ENCODE peak calls at places on chromosomes 6 and 20, in five cellular contexts. One of them, this sample, is unnamed.

GRCh38 chr20:53408728-53409157 is 184.9 kb downstream of the ZNF217 start:
- DNase-seq in NCI-H774: no peak
- DNase-seq in GDM1: no peak
- DNase-seq in cerebellum: no peak
- DNase-seq in HTR-8/SVneo: no peak
- DNase-seq in this sample: no peak

GRCh38 chr6:21891065-21891464 is 297.5 kb downstream of the SOX4 start:
- DNase-seq in NCI-H774: no peak
- DNase-seq in GDM1: no peak
- DNase-seq in cerebellum: no peak
- DNase-seq in HTR-8/SVneo: no peak
- DNase-seq in this sample: no peak

GRCh38 chr6:81826785-81827184 is 74.3 kb upstream of the TENT5A start:
- DNase-seq in NCI-H774: no peak
- DNase-seq in GDM1: no peak
- DNase-seq in cerebellum: no peak
- DNase-seq in HTR-8/SVneo: no peak
- DNase-seq in this sample: no peak

GRCh38 chr20:24918579-24919566 is 30.2 kb upstream of the CST7 start:
- DNase-seq in NCI-H774: no peak
- DNase-seq in GDM1: no peak
- DNase-seq in cerebellum: no peak
- DNase-seq in HTR-8/SVneo: no peak
- DNase-seq in this sample: no peak

GRCh38 chr20:9514461-9515210 is at the start of gene LAMP5:
- DNase-seq in NCI-H774: no peak
- DNase-seq in GDM1: no peak
- DNase-seq in cerebellum: peak; percentile 15
- DNase-seq in HTR-8/SVneo: no peak
- DNase-seq in this sample: no peak

GRCh38 chr6:101386982-101387381 is 6.5 kb upstream of the GRIK2 start:
- DNase-seq in NCI-H774: no peak
- DNase-seq in GDM1: no peak
- DNase-seq in cerebellum: no peak
- DNase-seq in HTR-8/SVneo: no peak
- DNase-seq in this sample: no peak

GRCh38 chr6:104251651-104252050 is 608.1 kb downstream of the HACE1 start:
- DNase-seq in NCI-H774: no peak
- DNase-seq in GDM1: no peak
- DNase-seq in cerebellum: no peak
- DNase-seq in HTR-8/SVneo: no peak
- DNase-seq in this sample: no peak

GRCh38 chr6:152121910-152122309 is 314.4 kb downstream of the ESR1 start:
- DNase-seq in NCI-H774: no peak
- DNase-seq in GDM1: no peak
- DNase-seq in cerebellum: peak; percentile 43
- DNase-seq in HTR-8/SVneo: no peak
- DNase-seq in this sample: no peak

GRCh38 chr6:53373638-53374037 is 24.9 kb upstream of the ELOVL5 start:
- DNase-seq in NCI-H774: no peak
- DNase-seq in GDM1: no peak
- DNase-seq in cerebellum: no peak
- DNase-seq in HTR-8/SVneo: no peak
- DNase-seq in this sample: no peak

GRCh38 chr20:34543457-34544056 is 15.0 kb upstream of the MAP1LC3A start:
- DNase-seq in NCI-H774: no peak
- DNase-seq in GDM1: no peak
- DNase-seq in cerebellum: peak; percentile 50
- DNase-seq in HTR-8/SVneo: no peak
- DNase-seq in this sample: no peak

GRCh38 chr20:43953919-43954617 is 39.4 kb downstream of the TOX2 start:
- DNase-seq in NCI-H774: no peak
- DNase-seq in GDM1: no peak
- DNase-seq in cerebellum: no peak
- DNase-seq in HTR-8/SVneo: peak; percentile 59
- DNase-seq in this sample: no peak

GRCh38 chr6:77466055-77467028 is 3.1 kb upstream of the HTR1B start:
- DNase-seq in NCI-H774: peak; percentile 84
- DNase-seq in GDM1: no peak
- DNase-seq in cerebellum: no peak
- DNase-seq in HTR-8/SVneo: no peak
- DNase-seq in this sample: peak; percentile 42

GRCh38 chr6:94636780-94637385 is 940.5 kb upstream of the MANEA start:
- DNase-seq in NCI-H774: no peak
- DNase-seq in GDM1: no peak
- DNase-seq in cerebellum: no peak
- DNase-seq in HTR-8/SVneo: no peak
- DNase-seq in this sample: no peak

GRCh38 chr6:39901116-39901655 is 33.1 kb downstream of the MOCS1 start:
- DNase-seq in NCI-H774: no peak
- DNase-seq in GDM1: no peak
- DNase-seq in cerebellum: no peak
- DNase-seq in HTR-8/SVneo: no peak
- DNase-seq in this sample: no peak

GRCh38 chr6:157442296-157442695 is 61.3 kb downstream of the ZDHHC14 start:
- DNase-seq in NCI-H774: no peak
- DNase-seq in GDM1: no peak
- DNase-seq in cerebellum: no peak
- DNase-seq in HTR-8/SVneo: no peak
- DNase-seq in this sample: no peak

GRCh38 chr6:33144373-33144772 is 47.9 kb downstream of the COL11A2 start:
- DNase-seq in NCI-H774: no peak
- DNase-seq in GDM1: peak; percentile 81
- DNase-seq in cerebellum: no peak
- DNase-seq in HTR-8/SVneo: no peak
- DNase-seq in this sample: no peak

GRCh38 chr6:506508-506907 is 115.0 kb downstream of the IRF4 start:
- DNase-seq in NCI-H774: no peak
- DNase-seq in GDM1: no peak
- DNase-seq in cerebellum: no peak
- DNase-seq in HTR-8/SVneo: no peak
- DNase-seq in this sample: no peak

This sample was measured in retinal pigment epithelial cell.